ENCODE peak calls at places on chromosome 5, in five cellular contexts. One of them, this sample, is unnamed. For H3K9me3, the result is how much of the 10 kb centered on the place peaks cover.

GRCh38 chr5:15615859-15616258 is 115.9 kb downstream of the FBXL7 start:
- DNase-seq in cardiac muscle cell: no peak
- DNase-seq in heart right ventricle: no peak
- DNase-seq in CD8-positive, alpha-beta memory T cell: no peak
- DNase-seq in CD4-positive, alpha-beta memory T cell: no peak
- DNase-seq in this sample: no peak

GRCh38 chr5:91401175-91401574 is 18.1 kb upstream of the ARRDC3 start:
- DNase-seq in CD8-positive, alpha-beta memory T cell: no peak
- DNase-seq in heart right ventricle: no peak
- DNase-seq in cardiac muscle cell: no peak
- DNase-seq in CD4-positive, alpha-beta memory T cell: no peak
- DNase-seq in this sample: no peak

GRCh38 chr5:158716668-158717067 is 383.0 kb downstream of the EBF1 start:
- DNase-seq in cardiac muscle cell: peak
- DNase-seq in heart right ventricle: no peak
- DNase-seq in CD4-positive, alpha-beta memory T cell: no peak
- DNase-seq in CD8-positive, alpha-beta memory T cell: no peak
- DNase-seq in this sample: no peak

GRCh38 chr5:111017731-111018130 is 53.8 kb upstream of the TSLP start:
- DNase-seq in CD8-positive, alpha-beta memory T cell: no peak
- DNase-seq in CD4-positive, alpha-beta memory T cell: no peak
- DNase-seq in heart right ventricle: no peak
- DNase-seq in cardiac muscle cell: no peak
- DNase-seq in this sample: no peak

GRCh38 chr5:170319281-170319680 is 21.7 kb upstream of the LCP2 start:
- DNase-seq in heart right ventricle: no peak
- DNase-seq in cardiac muscle cell: peak
- DNase-seq in CD4-positive, alpha-beta memory T cell: no peak
- DNase-seq in CD8-positive, alpha-beta memory T cell: no peak
- DNase-seq in this sample: no peak

GRCh38 chr5:90387508-90387907 is 22.0 kb downstream of the CETN3 start:
- DNase-seq in heart right ventricle: no peak
- DNase-seq in CD8-positive, alpha-beta memory T cell: no peak
- DNase-seq in CD4-positive, alpha-beta memory T cell: no peak
- DNase-seq in cardiac muscle cell: peak
- DNase-seq in this sample: no peak

GRCh38 chr5:105807251-105807650 is 1863.5 kb downstream of the EFNA5 start:
- DNase-seq in cardiac muscle cell: no peak
- DNase-seq in CD8-positive, alpha-beta memory T cell: no peak
- DNase-seq in CD4-positive, alpha-beta memory T cell: no peak
- DNase-seq in heart right ventricle: no peak
- DNase-seq in this sample: no peak

GRCh38 chr5:107242411-107242810 is 428.3 kb downstream of the EFNA5 start:
- DNase-seq in CD4-positive, alpha-beta memory T cell: no peak
- DNase-seq in cardiac muscle cell: no peak
- DNase-seq in CD8-positive, alpha-beta memory T cell: no peak
- DNase-seq in heart right ventricle: no peak
- DNase-seq in this sample: no peak

GRCh38 chr5:12330381-12330780 is 426.1 kb upstream of the CTNND2 start:
- DNase-seq in CD8-positive, alpha-beta memory T cell: no peak
- DNase-seq in CD4-positive, alpha-beta memory T cell: no peak
- DNase-seq in cardiac muscle cell: no peak
- DNase-seq in heart right ventricle: no peak
- DNase-seq in this sample: no peak

GRCh38 chr5:80109549-80110478 is 74.7 kb downstream of the THBS4 start:
- DNase-seq in heart right ventricle: peak
- DNase-seq in CD8-positive, alpha-beta memory T cell: no peak
- DNase-seq in cardiac muscle cell: peak
- DNase-seq in CD4-positive, alpha-beta memory T cell: no peak
- DNase-seq in this sample: no peak

GRCh38 chr5:170782438-170782837 is 1.1 kb upstream of the GABRP start:
- DNase-seq in CD4-positive, alpha-beta memory T cell: no peak
- DNase-seq in cardiac muscle cell: peak
- DNase-seq in heart right ventricle: no peak
- DNase-seq in CD8-positive, alpha-beta memory T cell: no peak
- DNase-seq in this sample: no peak

GRCh38 chr5:74149395-74149794 is 491.1 kb downstream of the ENC1 start:
- DNase-seq in heart right ventricle: no peak
- DNase-seq in CD8-positive, alpha-beta memory T cell: no peak
- DNase-seq in CD4-positive, alpha-beta memory T cell: no peak
- DNase-seq in cardiac muscle cell: no peak
- DNase-seq in this sample: no peak

GRCh38 chr5:38468202-38468656 is 88.2 kb downstream of the LIFR start:
- DNase-seq in CD8-positive, alpha-beta memory T cell: no peak
- DNase-seq in CD4-positive, alpha-beta memory T cell: no peak
- DNase-seq in cardiac muscle cell: no peak
- DNase-seq in heart right ventricle: no peak
- DNase-seq in this sample: no peak

GRCh38 chr5:64315778-64316177 is 150.1 kb downstream of the RNF180 start:
- DNase-seq in cardiac muscle cell: no peak
- DNase-seq in CD4-positive, alpha-beta memory T cell: no peak
- DNase-seq in CD8-positive, alpha-beta memory T cell: no peak
- DNase-seq in heart right ventricle: no peak
- DNase-seq in this sample: no peak

GRCh38 chr5:42912184-42912766 is 100.6 kb upstream of the SELENOP start:
- DNase-seq in CD4-positive, alpha-beta memory T cell: peak
- DNase-seq in cardiac muscle cell: peak
- DNase-seq in heart right ventricle: no peak
- DNase-seq in CD8-positive, alpha-beta memory T cell: peak
- DNase-seq in this sample: peak

GRCh38 chr5:158061451-158061850 is 202.5 kb upstream of the CLINT1 start:
- DNase-seq in cardiac muscle cell: no peak
- DNase-seq in CD8-positive, alpha-beta memory T cell: no peak
- DNase-seq in heart right ventricle: no peak
- DNase-seq in CD4-positive, alpha-beta memory T cell: no peak
- DNase-seq in this sample: no peak

GRCh38 chr5:54822331-54822700 is 163.1 kb downstream of the ESM1 start:
- DNase-seq in CD4-positive, alpha-beta memory T cell: no peak
- DNase-seq in heart right ventricle: no peak
- DNase-seq in cardiac muscle cell: no peak
- DNase-seq in CD8-positive, alpha-beta memory T cell: no peak
- DNase-seq in this sample: no peak

GRCh38 chr5:148146487-148146886 is 21.9 kb upstream of the SPINK14 start:
- DNase-seq in cardiac muscle cell: no peak
- DNase-seq in CD4-positive, alpha-beta memory T cell: no peak
- DNase-seq in CD8-positive, alpha-beta memory T cell: no peak
- DNase-seq in heart right ventricle: no peak
- DNase-seq in this sample: no peak

GRCh38 chr5:72108200-72109050 is 1.1 kb downstream of the MAP1B start:
- DNase-seq in CD4-positive, alpha-beta memory T cell: no peak
- DNase-seq in CD8-positive, alpha-beta memory T cell: no peak
- DNase-seq in cardiac muscle cell: peak
- DNase-seq in heart right ventricle: peak
- DNase-seq in this sample: no peak

GRCh38 chr5:156396830-156397081 is 69.8 kb downstream of the SGCD start:
- DNase-seq in CD8-positive, alpha-beta memory T cell: no peak
- DNase-seq in CD4-positive, alpha-beta memory T cell: no peak
- DNase-seq in cardiac muscle cell: no peak
- DNase-seq in heart right ventricle: no peak
- DNase-seq in this sample: no peak

GRCh38 chr5:21225223-21226064 is 1237.4 kb upstream of the CDH18 start:
- DNase-seq in heart right ventricle: no peak
- DNase-seq in CD4-positive, alpha-beta memory T cell: no peak
- DNase-seq in cardiac muscle cell: no peak
- DNase-seq in CD8-positive, alpha-beta memory T cell: no peak
- DNase-seq in this sample: no peak

GRCh38 chr5:109654455-109654854 is 35.3 kb upstream of the MAN2A1 start:
- DNase-seq in CD4-positive, alpha-beta memory T cell: no peak
- DNase-seq in CD8-positive, alpha-beta memory T cell: no peak
- DNase-seq in heart right ventricle: no peak
- DNase-seq in cardiac muscle cell: no peak
- DNase-seq in this sample: no peak

GRCh38 chr5:50726475-50727148 is 60.2 kb downstream of the PARP8 start:
- DNase-seq in heart right ventricle: no peak
- DNase-seq in CD4-positive, alpha-beta memory T cell: no peak
- DNase-seq in cardiac muscle cell: no peak
- DNase-seq in CD8-positive, alpha-beta memory T cell: no peak
- DNase-seq in this sample: no peak

DNA sequence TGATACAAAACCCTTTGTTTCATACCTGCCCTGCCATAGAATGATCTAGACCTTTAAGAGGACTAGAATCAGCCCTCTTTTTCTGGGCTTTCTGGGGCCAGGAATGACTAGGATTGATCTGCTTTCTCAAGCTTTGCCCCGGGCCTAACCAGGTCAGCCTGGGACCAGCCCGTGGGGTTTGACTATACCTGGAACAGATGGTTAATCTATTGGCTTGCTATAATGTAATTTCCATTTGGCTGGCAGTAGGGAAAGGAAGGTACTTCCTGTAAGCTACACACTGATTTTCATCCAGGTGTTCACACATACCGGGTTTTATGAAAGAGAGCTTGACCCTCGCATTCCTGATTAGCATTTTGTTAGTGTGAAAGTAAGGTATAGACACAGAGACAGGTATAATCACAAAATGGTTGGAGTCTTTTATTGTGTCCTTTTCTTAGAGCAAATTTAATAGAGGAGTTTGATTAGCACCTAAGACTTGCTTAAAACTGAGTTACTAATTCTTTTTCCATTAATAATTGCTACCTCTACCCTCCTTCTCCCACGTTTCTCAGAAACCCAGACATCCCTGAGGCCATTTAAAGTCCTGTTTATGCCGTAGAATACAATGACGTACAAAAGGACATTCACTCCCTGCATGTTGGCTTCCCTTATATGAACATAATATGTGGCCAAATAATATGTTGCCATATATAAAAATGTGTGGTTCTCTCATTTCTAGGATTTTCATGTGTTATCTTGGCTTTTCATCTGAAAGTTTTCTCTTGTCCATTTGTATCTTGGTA is 17.3 kb downstream of the LNPEP start:
- DNase-seq in CD8-positive, alpha-beta memory T cell: no peak
- DNase-seq in CD4-positive, alpha-beta memory T cell: no peak
- DNase-seq in heart right ventricle: no peak
- DNase-seq in cardiac muscle cell: no peak
- DNase-seq in this sample: no peak
- H3K9me3 ChIP-seq in CD8-positive, alpha-beta memory T cell: under half
- H3K9me3 ChIP-seq in CD4-positive, alpha-beta memory T cell: under half
- H3K9me3 ChIP-seq in heart right ventricle: under half
- H3K9me3 ChIP-seq in cardiac muscle cell: under half
- H3K9me3 ChIP-seq in this sample: under half

DNA sequence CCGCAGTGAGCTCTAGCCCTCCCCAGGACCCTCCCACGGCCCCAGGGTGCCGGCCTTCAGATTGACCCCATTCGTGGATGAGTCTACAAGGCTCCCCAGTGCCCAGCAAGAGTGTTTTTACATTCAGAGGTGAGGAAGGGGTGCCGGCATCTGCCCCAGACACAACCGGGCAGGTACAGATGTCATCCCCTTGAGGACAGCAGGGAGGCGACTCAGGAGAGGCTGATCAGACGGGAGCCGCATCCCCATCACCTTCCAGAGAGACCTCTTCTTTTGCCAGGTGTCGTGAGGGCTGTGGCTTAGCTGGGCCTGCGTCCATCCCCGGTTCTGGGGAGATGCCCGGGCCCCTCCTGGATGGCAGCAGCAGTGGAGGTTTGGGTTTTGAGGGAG is 4.3 kb upstream of the LRRC14B start:
- DNase-seq in heart right ventricle: no peak
- DNase-seq in CD4-positive, alpha-beta memory T cell: no peak
- DNase-seq in CD8-positive, alpha-beta memory T cell: no peak
- DNase-seq in cardiac muscle cell: no peak
- DNase-seq in this sample: no peak
- H3K27ac ChIP-seq in heart right ventricle: no peak
- H3K27ac ChIP-seq in CD4-positive, alpha-beta memory T cell: no peak
- H3K27ac ChIP-seq in CD8-positive, alpha-beta memory T cell: no peak
- H3K27ac ChIP-seq in cardiac muscle cell: no peak
- H3K27ac ChIP-seq in this sample: no peak

GRCh38 chr5:1431021-1431811 is 14.0 kb downstream of the SLC6A3 start:
- DNase-seq in heart right ventricle: no peak
- DNase-seq in CD8-positive, alpha-beta memory T cell: no peak
- DNase-seq in cardiac muscle cell: no peak
- DNase-seq in CD4-positive, alpha-beta memory T cell: no peak
- DNase-seq in this sample: no peak

GRCh38 chr5:1429501-1429900 is 15.7 kb downstream of the SLC6A3 start:
- DNase-seq in cardiac muscle cell: no peak
- DNase-seq in CD4-positive, alpha-beta memory T cell: no peak
- DNase-seq in CD8-positive, alpha-beta memory T cell: no peak
- DNase-seq in heart right ventricle: no peak
- DNase-seq in this sample: no peak

GRCh38 chr5:1429066-1429465 is 16.2 kb downstream of the SLC6A3 start:
- DNase-seq in CD4-positive, alpha-beta memory T cell: no peak
- DNase-seq in CD8-positive, alpha-beta memory T cell: no peak
- DNase-seq in cardiac muscle cell: no peak
- DNase-seq in heart right ventricle: no peak
- DNase-seq in this sample: no peak

GRCh38 chr5:1430121-1430795 is 15.0 kb downstream of the SLC6A3 start:
- DNase-seq in CD8-positive, alpha-beta memory T cell: no peak
- DNase-seq in cardiac muscle cell: no peak
- DNase-seq in CD4-positive, alpha-beta memory T cell: no peak
- DNase-seq in heart right ventricle: no peak
- DNase-seq in this sample: no peak

GRCh38 chr5:1428107-1428506 is 17.1 kb downstream of the SLC6A3 start:
- DNase-seq in CD8-positive, alpha-beta memory T cell: no peak
- DNase-seq in cardiac muscle cell: no peak
- DNase-seq in CD4-positive, alpha-beta memory T cell: no peak
- DNase-seq in heart right ventricle: no peak
- DNase-seq in this sample: no peak
- H3K9me3 ChIP-seq in CD8-positive, alpha-beta memory T cell: under half
- H3K9me3 ChIP-seq in cardiac muscle cell: under half
- H3K9me3 ChIP-seq in CD4-positive, alpha-beta memory T cell: under half
- H3K9me3 ChIP-seq in heart right ventricle: under half
- H3K9me3 ChIP-seq in this sample: under half

GRCh38 chr5:122721127-122721526 is 53.8 kb upstream of the SNX2 start:
- DNase-seq in CD4-positive, alpha-beta memory T cell: no peak
- DNase-seq in CD8-positive, alpha-beta memory T cell: no peak
- DNase-seq in cardiac muscle cell: no peak
- DNase-seq in heart right ventricle: no peak
- DNase-seq in this sample: no peak

GRCh38 chr5:122723606-122724352 is 51.1 kb upstream of the SNX2 start:
- DNase-seq in CD4-positive, alpha-beta memory T cell: no peak
- DNase-seq in heart right ventricle: no peak
- DNase-seq in CD8-positive, alpha-beta memory T cell: no peak
- DNase-seq in cardiac muscle cell: no peak
- DNase-seq in this sample: no peak

GRCh38 chr5:122730037-122730436 is 44.8 kb upstream of the SNX2 start:
- DNase-seq in cardiac muscle cell: no peak
- DNase-seq in CD4-positive, alpha-beta memory T cell: no peak
- DNase-seq in heart right ventricle: no peak
- DNase-seq in CD8-positive, alpha-beta memory T cell: no peak
- DNase-seq in this sample: no peak

GRCh38 chr5:122726990-122727616 is 47.8 kb upstream of the SNX2 start:
- DNase-seq in cardiac muscle cell: no peak
- DNase-seq in heart right ventricle: no peak
- DNase-seq in CD4-positive, alpha-beta memory T cell: no peak
- DNase-seq in CD8-positive, alpha-beta memory T cell: no peak
- DNase-seq in this sample: no peak
- H3K27ac ChIP-seq in cardiac muscle cell: no peak
- H3K27ac ChIP-seq in heart right ventricle: no peak
- H3K27ac ChIP-seq in CD4-positive, alpha-beta memory T cell: no peak
- H3K27ac ChIP-seq in CD8-positive, alpha-beta memory T cell: no peak
- H3K27ac ChIP-seq in this sample: no peak

GRCh38 chr5:6448141-6448491 is 543 bp upstream of the UBE2QL1 start:
- DNase-seq in CD8-positive, alpha-beta memory T cell: no peak
- DNase-seq in cardiac muscle cell: no peak
- DNase-seq in CD4-positive, alpha-beta memory T cell: no peak
- DNase-seq in heart right ventricle: no peak
- DNase-seq in this sample: no peak
- H3K9me3 ChIP-seq in CD8-positive, alpha-beta memory T cell: under half
- H3K9me3 ChIP-seq in cardiac muscle cell: under half
- H3K9me3 ChIP-seq in CD4-positive, alpha-beta memory T cell: under half
- H3K9me3 ChIP-seq in heart right ventricle: under half
- H3K9me3 ChIP-seq in this sample: under half